ENCODE peak calls at places on chromosomes 13 and 19, in nine cellular contexts. Z, E, U, B, I, L, V, F and D are unnamed samples.

GRCh38 chr13:60261432-60262351 is 98.0 kb upstream of the DIAPH3 start:
- DNase-seq in I (peak; percentile 95), B (no peak), E (no peak), Z (no peak), U (no peak), V (no peak), L (no peak), F (no peak), D (no peak)

GRCh38 chr13:102978168-102978567 is 88.0 kb downstream of the SLC10A2 start:
- DNase-seq in V (no peak), E (no peak), Z (no peak), U (peak; percentile 14), F (no peak), I (no peak), L (no peak), B (no peak), D (no peak)

GRCh38 chr13:73870970-73871935 is 263.0 kb downstream of the KLF12 start:
- DNase-seq in L (peak; percentile 73), V (no peak), Z (no peak), U (no peak), B (no peak), F (no peak), E (no peak), I (peak; percentile 59), D (no peak)

GRCh38 chr13:21348771-21349170 is 110.3 kb downstream of the ZDHHC20 start:
- DNase-seq in I (no peak), E (no peak), L (no peak), B (no peak), Z (no peak), V (no peak), U (no peak), F (no peak), D (no peak)

GRCh38 chr19:12052057-12052570 is 647 bp downstream of the ZNF878 start:
- DNase-seq in V (no peak), E (no peak), F (no peak), U (no peak), L (no peak), I (peak; percentile 40), B (no peak), Z (peak; percentile 26), D (no peak)

GRCh38 chr19:47778954-47779351 is 450 bp downstream of the SELENOW start:
- DNase-seq in B (peak; percentile 49), Z (peak; percentile 38), U (no peak), E (no peak), I (no peak), V (no peak), F (no peak), L (no peak), D (no peak)

GRCh38 chr13:112895521-112896465 is 73.2 kb upstream of the MCF2L start:
- DNase-seq in I (no peak), F (no peak), U (no peak), L (peak; percentile 60), B (peak; percentile 6), E (no peak), Z (no peak), V (no peak), D (peak; percentile 43)

GRCh38 chr19:29942404-29943261 is 594 bp downstream of the URI1 start:
- DNase-seq in L (peak; percentile 86), U (no peak), B (peak; percentile 75), V (no peak), Z (peak; percentile 78), F (peak; percentile 71), E (no peak), I (peak; percentile 71), D (peak; percentile 90)

GRCh38 chr13:113804017-113804702 is 45.1 kb downstream of the TMEM255B start:
- DNase-seq in U (no peak), L (peak; percentile 64), F (no peak), E (no peak), Z (no peak), V (no peak), I (no peak), B (peak; percentile 15), D (no peak)

GRCh38 chr13:26601669-26602068 is 44.2 kb downstream of the WASF3 start:
- DNase-seq in U (no peak), E (no peak), Z (no peak), V (no peak), B (no peak), I (no peak), F (no peak), L (no peak), D (no peak)

GRCh38 chr19:664913-665443 is 2.0 kb upstream of the RNF126 start:
- DNase-seq in E (no peak), F (peak; percentile 83), L (peak; percentile 86), I (peak; percentile 96), V (peak; percentile 73), U (no peak), B (peak; percentile 89), Z (peak; percentile 93), D (peak; percentile 86)

GRCh38 chr13:112928958-112929777 is 39.8 kb upstream of the MCF2L start:
- DNase-seq in Z (peak; percentile 81), B (peak; percentile 30), F (no peak), V (no peak), I (no peak), E (no peak), U (no peak), L (no peak), D (peak; percentile 84)

GRCh38 chr13:110442946-110443632 is 118.4 kb downstream of the RAB20 start:
- DNase-seq in E (no peak), F (no peak), Z (no peak), B (no peak), I (no peak), V (no peak), U (no peak), L (no peak), D (no peak)

GRCh38 chr13:78587395-78587794 is 16.0 kb downstream of the POU4F1 start:
- DNase-seq in L (no peak), E (no peak), V (no peak), F (no peak), U (no peak), B (no peak), Z (no peak), I (no peak), D (no peak)

GRCh38 chr19:13937479-13938360 is 497 bp downstream of the PODNL1 start:
- DNase-seq in U (no peak), F (no peak), L (peak; percentile 82), I (peak; percentile 37), V (peak; percentile 37), Z (no peak), B (peak; percentile 54), E (no peak), D (no peak)
- TF ChIP-seq CTCF in U (no peak), F (no peak), L (no peak), I (no peak), V (no peak), Z (no peak), B (no peak), E (no peak), D (no peak)

GRCh38 chr19:45643024-45643926 is 4.1 kb upstream of the EML2 start:
- DNase-seq in U (peak; percentile 54), F (peak; percentile 88), E (peak; percentile 80), I (peak; percentile 92), L (peak; percentile 91), V (peak; percentile 69), B (peak; percentile 89), Z (peak; percentile 89), D (peak; percentile 93)

GRCh38 chr19:45645631-45646344 is 6.6 kb upstream of the EML2 start:
- DNase-seq in V (peak; percentile 90), U (no peak), F (peak; percentile 88), E (peak; percentile 59), Z (peak; percentile 93), I (peak; percentile 98), B (peak; percentile 60), L (peak; percentile 91), D (peak; percentile 73)

GRCh38 chr19:45645068-45645630 is 6.0 kb upstream of the EML2 start:
- DNase-seq in B (no peak), Z (no peak), V (no peak), L (peak; percentile 76), F (no peak), E (no peak), U (no peak), I (no peak), D (no peak)

GRCh38 chr19:45643927-45644771 is 5.0 kb upstream of the EML2 start:
- DNase-seq in I (no peak), B (no peak), U (no peak), F (no peak), E (no peak), V (no peak), Z (no peak), L (no peak), D (no peak)

GRCh38 chr19:45646345-45646698 is 7.1 kb upstream of the EML2 start:
- DNase-seq in Z (no peak), F (no peak), L (no peak), U (no peak), V (no peak), E (no peak), I (no peak), B (no peak), D (no peak)
- H3K27ac ChIP-seq in Z (peak overlapping the region; percentile 36), F (peak overlapping the region; percentile 22), L (no peak overlapping the region), U (no peak overlapping the region), V (peak overlapping the region; percentile 68), E (peak overlapping the region; percentile 54), I (no peak overlapping the region), B (no peak overlapping the region), D (no peak overlapping the region)

GRCh38 chr19:3459322-3459881 is 20.9 kb downstream of the SMIM24 start:
- DNase-seq in I (peak; percentile 78), Z (peak; percentile 85), E (no peak), B (peak; percentile 95), F (peak; percentile 62), L (peak; percentile 94), U (no peak), V (peak; percentile 54), D (peak; percentile 75)
- H3K4me1 ChIP-seq in I (peaks cover 27% of the 10 kb centered on the region), Z (peaks cover 43% of the 10 kb centered on the region), E (peaks cover 25% of the 10 kb centered on the region), B (peaks cover 36% of the 10 kb centered on the region), F (peaks cover 78% of the 10 kb centered on the region), L (peaks cover 18% of the 10 kb centered on the region), U (no peaks in the 10 kb centered on the region), V (peaks cover 49% of the 10 kb centered on the region), D (no peaks in the 10 kb centered on the region)

GRCh38 chr13:36450534-36450933 is 18.2 kb downstream of the CCNA1 start:
- DNase-seq in E (no peak), U (no peak), V (no peak), L (no peak), I (no peak), F (no peak), B (no peak), Z (no peak), D (no peak)

GRCh38 chr13:36454962-36455361 is 22.7 kb downstream of the CCNA1 start:
- DNase-seq in U (no peak), I (no peak), V (no peak), F (no peak), E (no peak), B (no peak), Z (no peak), L (no peak), D (no peak)

GRCh38 chr13:36454121-36454520 is 21.8 kb downstream of the CCNA1 start:
- DNase-seq in Z (no peak), F (no peak), V (no peak), U (no peak), B (no peak), E (no peak), L (no peak), I (no peak), D (no peak)

GRCh38 chr13:36456577-36456976 is 24.3 kb downstream of the CCNA1 start:
- DNase-seq in B (no peak), I (no peak), V (no peak), U (no peak), E (no peak), F (no peak), L (no peak), Z (no peak), D (no peak)

DNA sequence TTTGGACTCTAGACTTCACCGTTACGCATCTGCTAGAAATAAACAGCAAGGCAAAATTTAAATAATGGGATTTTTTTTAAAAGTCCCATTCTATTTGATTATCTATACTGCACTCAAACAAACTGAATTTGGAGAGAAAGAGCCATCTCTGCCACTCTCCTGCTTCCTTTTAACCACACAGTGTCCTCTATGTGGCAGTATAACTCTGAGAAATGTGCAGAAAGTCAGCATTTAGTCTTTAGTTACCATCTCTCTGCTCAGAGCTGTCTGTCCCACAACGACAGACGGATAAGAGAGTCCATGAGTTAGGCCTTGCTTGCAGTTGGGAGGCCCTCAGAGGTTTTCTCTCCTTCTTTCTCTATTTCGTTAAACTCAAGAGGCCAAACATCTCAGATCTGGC is 21.2 kb downstream of the CCNA1 start:
- DNase-seq in I (peak; percentile 64), L (no peak), V (no peak), U (no peak), F (no peak), Z (peak; percentile 37), E (no peak), B (no peak), D (no peak)
- TF ChIP-seq CTCF in I (peak; percentile 82), L (peak; percentile 23), V (peak; percentile 15), U (peak; percentile 44), F (no peak), Z (peak; percentile 64), E (peak; percentile 25), B (no peak), D (no peak)